ENCODE peak calls at places on chromosomes 4 and X, in ten cellular contexts. N is nucleus accumbens, G is amniotic stem cell, F is T47D, X is upper lobe of left lung, B is heart left ventricle, J is progenitor cell of endocrine pancreas, V is uterus, Q is AG09319, M is EL. T is an unnamed sample.

GRCh38 chrX:108163333-108164082 is 71.9 kb downstream of the ATG4A start:
- DNase-seq in N (no peak), G (no peak), F (no peak), X (no peak), B (no peak), J (no peak), V (no peak), Q (no peak), M (no peak), T (no peak)

GRCh38 chr4:151250706-151251105 is 26.3 kb upstream of the PRSS48 start:
- DNase-seq in N (no peak), G (no peak), F (no peak), X (no peak), B (no peak), J (no peak), V (no peak), Q (no peak), M (no peak), T (no peak)

GRCh38 chr4:163590103-163590502 is 95.6 kb downstream of the TMA16 start:
- DNase-seq in N (no peak), G (no peak), F (no peak), X (no peak), B (no peak), J (no peak), V (no peak), Q (no peak), M (no peak), T (no peak)

GRCh38 chrX:148416142-148416541 is 84.3 kb upstream of the AFF2 start:
- DNase-seq in N (no peak), G (no peak), F (no peak), X (no peak), B (no peak), J (no peak), V (no peak), Q (no peak), M (no peak), T (no peak)

GRCh38 chrX:79270401-79270800 is 96.7 kb downstream of the ITM2A start:
- DNase-seq in N (peak; percentile 6), G (no peak), F (peak; percentile 40), X (no peak), B (no peak), J (no peak), V (no peak), Q (no peak), M (no peak), T (no peak)

GRCh38 chr4:106541253-106541652 is 172.7 kb upstream of the GIMD1 start:
- DNase-seq in N (no peak), G (peak; percentile 42), F (no peak), X (no peak), B (no peak), J (no peak), V (no peak), Q (no peak), M (peak; percentile 53), T (no peak)

GRCh38 chrX:31070057-31070468 is 1.8 kb downstream of the FTHL17 start:
- DNase-seq in N (no peak), G (no peak), F (no peak), X (no peak), B (no peak), J (no peak), V (no peak), Q (no peak), M (no peak), T (no peak)

GRCh38 chr4:108646706-108647105 is 3.7 kb upstream of the OSTC start:
- DNase-seq in N (no peak), G (no peak), F (no peak), X (no peak), B (no peak), J (no peak), V (no peak), Q (no peak), M (no peak), T (no peak)

GRCh38 chrX:45900751-45901150 is 644.5 kb downstream of the ZNF674 start:
- DNase-seq in N (no peak), G (no peak), F (no peak), X (no peak), B (no peak), J (no peak), V (no peak), Q (no peak), M (peak; percentile 21), T (no peak)

GRCh38 chrX:56800307-56800706 is 71.3 kb downstream of the NBDY start:
- DNase-seq in N (no peak), G (no peak), F (no peak), X (no peak), B (no peak), J (no peak), V (no peak), Q (no peak), M (no peak), T (no peak)

GRCh38 chr4:153418114-153418513 is 48.0 kb upstream of the TMEM131L start:
- DNase-seq in N (no peak), G (no peak), F (no peak), X (no peak), B (no peak), J (no peak), V (no peak), Q (no peak), M (peak; percentile 21), T (no peak)